ENCODE peak calls at places on chromosomes 13 and 19, in four cellular contexts. B is A549, E is IMR-90, X is osteoblast. N is an unnamed sample.

GRCh38 chr13:64332048-64332447 is 2898.1 kb downstream of the PCDH9 start:
- DNase-seq in B (no peak), E (peak), X (no peak), N (no peak)

GRCh38 chr19:48660854-48661731 is 11.7 kb downstream of the NTN5 start:
- DNase-seq in B (peak), E (peak), X (peak), N (peak)

GRCh38 chr13:48954086-48954485 is 21.6 kb upstream of the FNDC3A start:
- DNase-seq in B (no peak), E (peak), X (no peak), N (no peak)

GRCh38 chr13:28327761-28328607 is 166.9 kb downstream of the FLT1 start:
- DNase-seq in B (no peak), E (peak), X (no peak), N (no peak)

GRCh38 chr13:96958286-96958891 is 35.9 kb downstream of the OXGR1 start:
- DNase-seq in B (no peak), E (peak), X (no peak), N (peak)

GRCh38 chr13:53197424-53197823 is 168.8 kb downstream of the OLFM4 start:
- DNase-seq in B (no peak), E (no peak), X (no peak), N (no peak)

GRCh38 chr19:30373593-30373992 is 1.4 kb downstream of the ZNF536 start:
- DNase-seq in B (no peak), E (no peak), X (no peak), N (peak)

GRCh38 chr13:41694902-41695301 is 237.6 kb downstream of the RGCC start:
- DNase-seq in B (peak), E (peak), X (peak), N (no peak)

DNA sequence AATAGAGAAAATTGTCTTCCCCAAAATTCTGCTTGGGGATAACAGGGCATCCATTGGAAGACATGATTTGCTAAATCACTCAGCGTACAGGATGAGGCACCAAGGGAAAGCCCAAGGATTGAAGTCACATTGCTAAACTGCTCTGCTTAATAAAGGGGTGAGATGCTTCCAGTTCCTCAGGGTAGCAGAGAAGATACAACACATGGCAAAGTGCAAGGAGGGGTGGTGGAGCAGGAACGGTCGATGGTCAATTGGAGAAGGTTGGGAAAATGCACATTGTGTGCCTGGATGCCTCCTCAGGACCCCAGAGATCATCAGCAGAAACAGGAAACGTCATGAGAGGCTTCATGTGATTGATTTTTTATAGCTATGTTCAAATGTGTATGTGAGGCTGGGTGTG is 116.3 kb upstream of the SOX1 start:
- DNase-seq in B (no peak), E (no peak), X (no peak), N (no peak)
- H3K4me2 ChIP-seq in B (no peak), E (no peak), X (no peak), N (no peak)

GRCh38 chr13:21670006-21670882 is 629 bp upstream of the FGF9 start:
- DNase-seq in B (peak), E (peak), X (peak), N (peak)

GRCh38 chr13:21670883-21671792 is at the start of gene FGF9:
- DNase-seq in B (peak), E (peak), X (peak), N (peak)

GRCh38 chr13:21672811-21673591 is 2.1 kb downstream of the FGF9 start:
- DNase-seq in B (no peak), E (no peak), X (peak), N (peak)

GRCh38 chr13:21671793-21672680 is 1.2 kb downstream of the FGF9 start:
- DNase-seq in B (no peak), E (no peak), X (peak), N (peak)

GRCh38 chr13:21668665-21669599 is 1.9 kb upstream of the FGF9 start:
- DNase-seq in B (no peak), E (peak), X (peak), N (peak)
- H3K27ac ChIP-seq in B (no peak), E (peak), X (no peak), N (no peak)

GRCh38 chr19:54388001-54388802 is 23.5 kb upstream of the LAIR1 start:
- DNase-seq in B (no peak), E (no peak), X (peak), N (no peak)
- H3K4me3 ChIP-seq in B (peak), E (peak), X (peak), N (peak)

DNA sequence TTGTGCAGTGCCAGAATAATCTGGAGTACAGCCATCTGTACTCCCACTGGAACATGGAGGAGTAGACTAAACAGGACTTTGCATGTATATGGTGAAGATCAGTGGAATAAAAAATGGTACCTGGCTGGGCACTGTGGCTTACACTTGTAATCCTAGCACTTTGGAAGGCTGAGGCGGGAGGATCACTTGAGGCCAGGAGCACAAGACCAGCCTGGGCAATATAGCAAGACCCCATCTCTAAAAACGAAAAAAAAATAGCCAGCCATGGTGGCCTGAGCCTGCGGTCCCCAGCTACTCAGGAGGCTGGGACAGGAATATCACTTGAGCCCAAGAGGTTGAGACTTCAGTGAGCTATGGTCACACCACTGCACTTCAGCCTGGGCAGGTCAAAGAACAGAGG is 20.0 kb downstream of the UBA2 start:
- DNase-seq in B (no peak), E (no peak), X (no peak), N (no peak)
- H3K4me2 ChIP-seq in B (no peak), E (no peak), X (no peak), N (no peak)

GRCh38 chr19:4657835-4658234 is 12.3 kb downstream of the MYDGF start:
- DNase-seq in B (no peak), E (no peak), X (peak), N (no peak)
- H3K27ac ChIP-seq in B (no peak), E (no peak), X (no peak), N (no peak)

DNA sequence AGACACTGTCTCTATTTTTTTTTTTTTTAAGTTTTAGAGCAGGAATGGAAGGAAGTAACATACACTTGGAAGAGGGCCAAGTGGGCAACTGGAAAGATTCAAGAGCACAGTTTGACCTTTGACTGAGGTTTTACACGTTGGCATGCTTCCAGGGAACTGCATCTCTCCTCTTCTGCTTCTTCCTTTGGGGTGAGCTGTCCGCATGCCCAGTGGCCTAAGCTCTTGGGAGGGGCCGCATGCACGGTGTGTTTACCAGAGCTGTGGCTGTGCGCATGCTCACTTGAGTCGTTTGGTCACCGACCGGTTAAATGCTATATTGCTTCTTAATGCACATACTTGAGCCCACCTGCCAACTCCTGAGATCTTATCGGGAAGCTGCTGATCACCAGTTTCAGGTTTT is 727.7 kb downstream of the UQCRFS1 start:
- DNase-seq in B (no peak), E (no peak), X (no peak), N (no peak)
- H3K4me3 ChIP-seq in B (no peak), E (no peak), X (no peak), N (no peak)

DNA sequence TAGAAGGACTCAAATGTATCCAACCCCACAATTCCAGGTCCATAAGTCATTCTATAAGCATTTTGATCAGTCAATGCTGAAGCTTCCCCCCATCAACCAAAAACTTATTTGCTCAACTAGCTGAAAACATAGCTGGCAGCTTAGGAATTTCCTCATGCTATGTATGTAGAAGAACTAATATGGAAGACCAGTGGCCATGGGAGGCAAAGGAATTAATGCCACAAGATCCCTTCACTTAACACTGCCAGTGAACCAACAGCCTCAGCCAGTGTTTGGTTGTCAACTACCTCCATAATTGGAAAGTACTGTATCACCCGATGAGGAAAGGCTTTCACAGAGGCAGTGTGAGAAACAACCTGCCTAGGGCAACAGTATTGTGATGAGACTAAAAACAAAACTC is 105.4 kb downstream of the ZNF429 start:
- DNase-seq in B (no peak), E (no peak), X (no peak), N (no peak)
- H3K4me2 ChIP-seq in B (no peak), E (no peak), X (no peak), N (no peak)

GRCh38 chr19:8109890-8110662 is 39.3 kb downstream of the FBN3 start:
- DNase-seq in B (no peak), E (no peak), X (peak), N (no peak)
- H3K27ac ChIP-seq in B (no peak), E (no peak), X (no peak), N (no peak)

GRCh38 chr13:100506154-100506553 is 82.4 kb downstream of the GGACT start:
- DNase-seq in B (no peak), E (no peak), X (no peak), N (no peak)
- H3K4me3 ChIP-seq in B (no peak), E (no peak), X (no peak), N (no peak)

DNA sequence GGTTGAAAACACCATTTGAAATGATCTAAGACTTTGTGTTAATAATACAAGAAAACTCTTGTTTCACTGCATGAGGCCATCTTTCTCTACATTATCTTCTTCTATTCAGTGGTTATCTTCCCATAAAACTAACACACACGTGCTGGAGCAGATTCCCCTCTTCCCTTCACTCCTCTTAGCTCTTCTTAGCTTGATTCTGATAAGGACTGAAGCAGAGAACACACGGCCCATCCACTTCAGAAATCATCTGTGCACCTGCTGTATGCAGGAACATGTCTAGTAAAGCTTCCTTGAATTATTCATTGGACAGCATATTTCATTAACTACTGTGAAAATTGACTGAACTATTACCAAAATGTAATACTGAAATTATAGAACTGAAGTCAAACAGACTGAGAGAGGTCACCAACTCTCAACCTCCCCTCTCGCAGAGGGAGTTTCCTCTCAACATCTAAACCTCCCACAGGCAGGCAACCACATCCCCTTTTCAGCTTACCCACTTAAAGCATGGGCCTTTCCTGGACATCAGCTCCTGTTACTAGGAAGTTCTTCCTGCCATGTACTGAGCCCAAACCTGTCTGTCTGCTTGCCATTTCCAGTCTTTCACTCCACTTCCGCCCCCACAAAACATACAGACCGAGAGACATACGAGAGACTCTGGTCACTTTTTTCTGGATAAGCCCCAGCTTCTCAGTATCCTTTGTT is 113.9 kb downstream of the CRYL1 start:
- DNase-seq in B (no peak), E (no peak), X (no peak), N (no peak)
- H3K4me2 ChIP-seq in B (no peak), E (no peak), X (no peak), N (no peak)